ENCODE peak calls at places on chromosomes 7 and 10, in four cellular contexts. E, P, H and N are unnamed samples.

GRCh38 chr7:465710-466400 is 53.8 kb downstream of the PDGFA start:
- DNase-seq in P (peak), H (no peak), E (peak), N (no peak)

GRCh38 chr10:79019961-79020491 is 48.7 kb upstream of the ZMIZ1 start:
- DNase-seq in E (peak), H (no peak), P (peak), N (peak)

GRCh38 chr10:101331960-101332359 is 22.0 kb upstream of the BTRC start:
- DNase-seq in P (no peak), E (no peak), H (no peak), N (no peak)

GRCh38 chr10:26197248-26197647 is 19.3 kb upstream of the GAD2 start:
- DNase-seq in H (no peak), E (no peak), P (no peak), N (no peak)

GRCh38 chr10:97596101-97597055 is 6.9 kb downstream of the C10orf62 start:
- DNase-seq in E (no peak), H (no peak), P (no peak), N (peak)

GRCh38 chr7:93014410-93014809 is 103.4 kb downstream of the SAMD9 start:
- DNase-seq in H (no peak), E (no peak), P (no peak), N (no peak)

GRCh38 chr10:122576291-122576690 is 15.7 kb downstream of the DMBT1 start:
- DNase-seq in E (no peak), P (no peak), H (no peak), N (no peak)

GRCh38 chr7:17690030-17690429 is 250.3 kb downstream of the SNX13 start:
- DNase-seq in P (no peak), E (no peak), H (no peak), N (peak)

GRCh38 chr7:120834726-120835125 is 23.2 kb downstream of the TSPAN12 start:
- DNase-seq in E (no peak), P (no peak), H (no peak), N (no peak)

GRCh38 chr7:108078156-108078781 is 51.9 kb downstream of the LAMB4 start:
- DNase-seq in P (no peak), H (no peak), E (no peak), N (no peak)

GRCh38 chr10:92657024-92657423 is 32.7 kb upstream of the HHEX start:
- DNase-seq in E (no peak), P (no peak), H (no peak), N (no peak)